ENCODE peak calls at places on chromosomes 11 and 22, in seven cellular contexts. J is K562, X is H1, S is HCT116, Q is HepG2, D is GM12878, B is SK-N-SH. R is an unnamed sample.

GRCh38 chr11:74072286-74072685 is 63.4 kb upstream of the UCP3 start:
- DNase-seq in D (peak), J (no peak), S (no peak), B (no peak), X (no peak), Q (no peak), R (no peak)

GRCh38 chr22:29912605-29913398 is 29.8 kb downstream of the MTMR3 start:
- DNase-seq in Q (no peak), S (no peak), B (no peak), D (no peak), X (no peak), J (no peak), R (peak)

GRCh38 chr11:126359431-126360048 is 4.1 kb downstream of the ST3GAL4 start:
- DNase-seq in S (no peak), X (no peak), D (no peak), B (peak), Q (no peak), J (peak), R (peak)

GRCh38 chr11:92329644-92330043 is 105.0 kb downstream of the FAT3 start:
- DNase-seq in B (no peak), D (no peak), Q (no peak), J (no peak), S (no peak), X (no peak), R (peak)

GRCh38 chr11:19326499-19326898 is 85.8 kb upstream of the E2F8 start:
- DNase-seq in D (no peak), Q (no peak), J (no peak), B (no peak), S (no peak), X (no peak), R (no peak)

GRCh38 chr11:69479591-69480271 is 1.7 kb upstream of the LINC01488 start:
- DNase-seq in Q (no peak), D (no peak), X (no peak), J (no peak), B (no peak), S (no peak), R (no peak)

GRCh38 chr11:19089421-19089820 is 27.5 kb upstream of the ZDHHC13 start:
- DNase-seq in J (no peak), Q (no peak), D (no peak), B (no peak), S (no peak), X (no peak), R (no peak)

GRCh38 chr11:17931595-17931994 is 81.3 kb downstream of the SERGEF start:
- DNase-seq in J (no peak), B (no peak), X (no peak), S (no peak), D (no peak), Q (no peak), R (no peak)

GRCh38 chr22:19793161-19793560 is 32.6 kb downstream of the TBX1 start:
- DNase-seq in X (no peak), J (no peak), B (no peak), D (no peak), S (no peak), Q (no peak), R (no peak)

GRCh38 chr11:32706985-32707736 is 87.3 kb downstream of the CCDC73 start:
- DNase-seq in D (peak), X (no peak), B (no peak), J (peak), Q (peak), S (peak), R (peak)

GRCh38 chr11:13718394-13718793 is 49.9 kb downstream of the FAR1 start:
- DNase-seq in B (no peak), X (no peak), Q (no peak), S (no peak), J (no peak), D (no peak), R (no peak)

GRCh38 chr22:28674121-28674563 is 5.5 kb downstream of the TTC28 start:
- DNase-seq in S (no peak), Q (no peak), B (peak), J (peak), X (no peak), D (peak), R (no peak)

GRCh38 chr22:24418786-24419479 is 8.5 kb upstream of the ADORA2A start:
- DNase-seq in X (no peak), B (peak), Q (no peak), D (no peak), S (no peak), J (no peak), R (no peak)

GRCh38 chr11:107689317-107690202 is 22.3 kb downstream of the SLN start:
- DNase-seq in B (peak), D (no peak), S (peak), Q (peak), X (peak), J (peak), R (peak)

GRCh38 chr11:104623518-104623917 is 274.7 kb downstream of the CASP12 start:
- DNase-seq in D (no peak), S (no peak), Q (no peak), X (no peak), J (no peak), B (no peak), R (no peak)

GRCh38 chr11:65419773-65420481 is 2.7 kb upstream of the NEAT1 start:
- DNase-seq in X (peak), B (peak), J (peak), S (peak), D (no peak), Q (peak), R (peak)

GRCh38 chr11:58334708-58335107 is 24.2 kb downstream of the OR5B17 start:
- DNase-seq in D (no peak), S (peak), J (no peak), B (no peak), Q (no peak), X (no peak), R (no peak)

GRCh38 chr11:4466168-4466891 is 16.1 kb upstream of the OR52K1 start:
- DNase-seq in Q (no peak), J (no peak), S (no peak), D (no peak), X (no peak), B (no peak), R (no peak)

GRCh38 chr22:17098379-17098819 is 13.6 kb downstream of the IL17RA start:
- DNase-seq in J (no peak), Q (no peak), S (no peak), B (no peak), X (no peak), D (no peak), R (no peak)

GRCh38 chr11:67668191-67668551 is 6.3 kb downstream of the ALDH3B2 start:
- DNase-seq in S (no peak), Q (no peak), X (no peak), B (no peak), J (no peak), D (no peak), R (no peak)

GRCh38 chr11:33931032-33931431 is 39.2 kb upstream of the LMO2 start:
- DNase-seq in Q (no peak), D (no peak), X (no peak), J (no peak), B (no peak), S (no peak), R (no peak)

GRCh38 chr22:44154431-44154942 is 26.2 kb upstream of the PARVG start:
- DNase-seq in Q (no peak), S (no peak), J (no peak), B (no peak), D (peak), X (no peak), R (no peak)
- TF ChIP-seq JUND in Q (no peak), S (no peak), J (no peak), B (no peak), D (no peak), X (no peak), R (no peak)

GRCh38 chr11:112280268-112281126 is 19.8 kb upstream of the PLET1 start:
- DNase-seq in J (peak), B (peak), Q (peak), S (peak), X (peak), D (peak), R (peak)

GRCh38 chr11:112281776-112282175 is 21.1 kb upstream of the PLET1 start:
- DNase-seq in S (no peak), J (no peak), Q (no peak), B (no peak), D (no peak), X (no peak), R (no peak)

GRCh38 chr11:112277937-112278336 is 17.3 kb upstream of the PLET1 start:
- DNase-seq in S (no peak), D (no peak), J (no peak), B (no peak), X (no peak), Q (peak), R (no peak)

GRCh38 chr11:112278803-112279202 is 18.1 kb upstream of the PLET1 start:
- DNase-seq in J (no peak), D (no peak), S (no peak), B (no peak), Q (no peak), X (no peak), R (no peak)

DNA sequence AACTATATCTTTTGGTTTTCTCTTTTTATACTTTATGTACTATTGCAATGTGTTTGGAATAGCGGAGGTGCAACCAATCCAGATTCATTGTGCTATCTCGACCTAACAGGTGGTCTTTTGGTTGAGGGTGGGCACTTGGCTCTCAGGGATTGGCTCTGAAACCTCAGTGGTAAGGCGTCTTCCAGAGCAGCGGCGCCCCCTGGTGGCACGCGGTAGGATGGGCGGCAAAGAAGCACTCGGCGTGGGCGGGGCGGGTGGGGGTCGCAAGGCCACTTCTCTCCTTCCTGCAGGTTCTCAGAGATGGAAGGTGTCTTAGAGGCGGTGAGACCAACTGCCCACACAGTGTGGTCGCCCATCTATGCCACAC is 19.2 kb upstream of the PLET1 start:
- DNase-seq in Q (peak), D (peak), S (no peak), X (peak), B (peak), J (peak), R (no peak)
- TF ChIP-seq JUND in Q (no peak), D (no peak), S (no peak), X (no peak), B (no peak), J (no peak), R (no peak)

DNA sequence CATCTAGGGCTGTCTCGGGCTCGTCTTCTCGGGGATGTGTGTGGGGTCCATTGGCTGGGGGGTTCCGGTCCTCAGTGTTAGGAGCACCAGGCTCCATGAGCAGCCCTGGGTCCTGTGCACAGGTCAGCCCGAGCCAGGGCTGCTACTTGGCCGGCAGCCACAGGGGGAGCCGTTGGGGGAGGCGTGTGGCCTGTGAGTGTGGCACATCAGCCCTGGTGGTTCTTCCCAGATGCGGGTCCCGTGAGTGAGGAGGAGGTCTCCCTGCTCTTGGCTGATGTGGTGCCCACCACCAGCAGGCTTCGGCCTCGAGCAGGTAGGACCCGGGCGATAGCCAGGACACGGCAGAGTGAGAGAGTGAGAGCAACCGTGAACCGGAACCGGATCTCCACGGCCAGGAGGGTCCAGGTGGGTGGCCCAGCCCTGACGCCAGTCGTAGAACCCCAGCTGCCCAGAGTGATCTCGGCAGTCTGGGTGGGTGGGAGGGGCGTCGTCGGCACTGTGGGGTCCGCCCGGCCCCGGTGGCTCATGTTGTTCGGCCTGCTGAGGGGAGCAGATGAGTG is 18.5 kb downstream of the IRF7 start:
- DNase-seq in Q (no peak), D (no peak), J (no peak), X (peak), S (no peak), B (peak), R (no peak)
- TF ChIP-seq JUND in Q (no peak), D (no peak), J (no peak), X (no peak), S (no peak), B (no peak), R (no peak)

GRCh38 chr11:125148011-125148410 is 16.5 kb upstream of the PKNOX2 start:
- DNase-seq in B (no peak), D (no peak), S (no peak), J (no peak), Q (no peak), X (no peak), R (no peak)

GRCh38 chr11:125148743-125149142 is 15.8 kb upstream of the PKNOX2 start:
- DNase-seq in X (no peak), Q (no peak), S (no peak), J (no peak), B (no peak), D (no peak), R (no peak)

GRCh38 chr11:125141686-125142535 is 22.6 kb upstream of the PKNOX2 start:
- DNase-seq in B (peak), J (peak), X (peak), Q (no peak), S (no peak), D (no peak), R (no peak)

GRCh38 chr11:125147280-125147679 is 17.3 kb upstream of the PKNOX2 start:
- DNase-seq in J (no peak), Q (no peak), X (no peak), D (no peak), B (no peak), S (no peak), R (no peak)

GRCh38 chr11:125146232-125146631 is 18.3 kb upstream of the PKNOX2 start:
- DNase-seq in J (no peak), D (no peak), S (no peak), Q (no peak), X (no peak), B (no peak), R (no peak)
- TF ChIP-seq JUND in J (no peak), D (no peak), S (no peak), Q (no peak), X (no peak), B (no peak), R (no peak)

GRCh38 chr11:100543386-100543785 is 143.7 kb upstream of the ARHGAP42 start:
- DNase-seq in Q (no peak), B (no peak), X (no peak), D (no peak), J (no peak), S (no peak), R (no peak)
- TF ChIP-seq JUND in Q (no peak), B (no peak), X (no peak), D (no peak), J (no peak), S (no peak), R (no peak)